ENCODE peak calls at places on chromosomes 6 and 20, in four cellular contexts. H is H1, T is GM12878, I is HepG2. R is an unnamed sample.

GRCh38 chr6:127606131-127606562 is 29.2 kb downstream of the C6orf58 start:
- DNase-seq in H (no peak), T (no peak), I (peak; percentile 44), R (no peak)

GRCh38 chr6:18823782-18824386 is 436.7 kb downstream of the RNF144B start:
- DNase-seq in T (no peak), I (peak; percentile 33), H (peak; percentile 58), R (peak; percentile 37)

GRCh38 chr20:58978351-58979190 is 2.5 kb upstream of the NELFCD start:
- DNase-seq in H (no peak), I (no peak), T (no peak), R (no peak)

GRCh38 chr20:58407201-58407873 is 18.3 kb downstream of the VAPB start:
- DNase-seq in T (no peak), H (no peak), I (no peak), R (peak; percentile 26)

GRCh38 chr6:120627612-120628011 is 706.7 kb downstream of the TBC1D32 start:
- DNase-seq in H (no peak), T (no peak), I (no peak), R (no peak)

GRCh38 chr6:148747493-148748160 is 797 bp downstream of the UST start:
- DNase-seq in H (peak; percentile 33), I (no peak), T (no peak), R (no peak)

GRCh38 chr6:96742702-96743101 is 94.6 kb downstream of the GPR63 start:
- DNase-seq in T (no peak), I (no peak), H (no peak), R (no peak)

GRCh38 chr6:144294016-144294415 is 8.9 kb downstream of the UTRN start:
- DNase-seq in H (no peak), T (no peak), I (no peak), R (no peak)

GRCh38 chr20:45343867-45344721 is 4.1 kb downstream of the SDC4 start:
- DNase-seq in T (no peak), H (no peak), I (peak; percentile 97), R (peak; percentile 35)

GRCh38 chr6:8066108-8066507 is 1.9 kb upstream of the BLOC1S5 start:
- DNase-seq in T (no peak), I (no peak), H (no peak), R (no peak)

GRCh38 chr6:7846971-7847818 is 63.4 kb downstream of the TXNDC5 start:
- DNase-seq in H (no peak), T (no peak), I (no peak), R (peak; percentile 31)

GRCh38 chr20:45450097-45450818 is 19.3 kb upstream of the WFDC2 start:
- DNase-seq in H (no peak), I (peak; percentile 66), T (no peak), R (peak; percentile 57)

DNA sequence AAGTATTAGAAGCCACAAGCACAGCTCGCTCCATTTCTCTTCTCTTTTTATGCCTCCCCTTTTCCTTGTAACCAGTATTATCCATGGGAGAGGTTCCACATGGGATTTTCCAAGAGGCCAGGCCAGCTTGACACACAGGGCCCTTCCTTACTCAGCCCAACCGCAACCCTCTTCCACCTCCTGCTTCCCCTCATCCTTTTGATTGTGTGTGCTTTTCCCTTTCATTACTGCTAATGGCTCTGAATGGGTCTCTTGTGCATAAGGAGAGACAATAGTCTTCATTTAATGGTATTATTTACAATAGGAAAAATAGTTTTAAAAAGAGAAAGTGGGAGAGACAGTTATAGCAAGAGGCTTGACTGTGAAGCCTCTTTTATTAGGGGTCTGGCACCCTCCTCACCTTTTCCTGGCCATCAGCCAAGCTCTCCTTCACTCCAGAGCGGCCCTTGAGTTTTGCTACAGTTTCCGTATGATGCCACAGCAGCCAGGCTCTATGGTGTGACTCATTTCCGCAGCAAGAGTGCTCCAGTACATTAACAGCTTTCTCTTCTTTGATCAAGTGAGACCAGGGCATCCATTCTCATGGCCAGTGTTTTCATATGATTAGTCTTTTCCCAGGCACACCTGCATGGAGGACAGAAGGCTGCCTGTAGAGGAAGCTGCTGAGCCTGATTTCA is 579.5 kb downstream of the TFAP2B start:
- DNase-seq in I (no peak), H (no peak), T (peak; percentile 24), R (no peak)
- TF ChIP-seq BRCA1 in I (no peak), H (no peak), T (no peak), R (no peak)

GRCh38 chr6:110140650-110141049 is 38.8 kb downstream of the WASF1 start:
- DNase-seq in H (no peak), T (no peak), I (no peak), R (no peak)
- TF ChIP-seq BRCA1 in H (no peak), T (no peak), I (no peak), R (no peak)

GRCh38 chr6:139625998-139626975 is 251.8 kb upstream of the CITED2 start:
- DNase-seq in T (no peak), I (peak; percentile 15), H (no peak), R (no peak)
- TF ChIP-seq BRCA1 in T (no peak), I (no peak), H (no peak), R (no peak)

DNA sequence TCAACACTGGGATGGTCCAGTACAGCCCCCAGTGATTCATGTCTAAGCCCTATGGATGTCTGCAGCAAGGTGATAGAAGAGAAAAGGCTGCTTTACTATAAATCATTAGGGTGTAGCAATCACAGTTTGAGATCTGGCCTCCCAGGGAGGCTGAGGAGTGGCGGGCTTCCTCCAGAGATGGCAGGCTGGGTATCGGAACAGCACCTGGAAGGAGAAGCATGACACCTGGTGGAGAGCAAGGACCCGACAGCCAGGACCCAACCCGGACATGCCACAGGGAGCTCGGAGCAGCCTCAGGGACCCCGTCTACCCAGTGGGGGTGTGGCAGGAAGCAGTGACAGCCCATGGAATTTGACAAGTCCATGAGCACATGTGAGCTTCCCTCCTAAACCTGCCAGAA is 114.8 kb upstream of the CD93 start:
- DNase-seq in T (no peak), I (peak; percentile 62), H (peak; percentile 34), R (peak; percentile 60)
- TF ChIP-seq BRCA1 in T (no peak), I (no peak), H (no peak), R (no peak)

DNA sequence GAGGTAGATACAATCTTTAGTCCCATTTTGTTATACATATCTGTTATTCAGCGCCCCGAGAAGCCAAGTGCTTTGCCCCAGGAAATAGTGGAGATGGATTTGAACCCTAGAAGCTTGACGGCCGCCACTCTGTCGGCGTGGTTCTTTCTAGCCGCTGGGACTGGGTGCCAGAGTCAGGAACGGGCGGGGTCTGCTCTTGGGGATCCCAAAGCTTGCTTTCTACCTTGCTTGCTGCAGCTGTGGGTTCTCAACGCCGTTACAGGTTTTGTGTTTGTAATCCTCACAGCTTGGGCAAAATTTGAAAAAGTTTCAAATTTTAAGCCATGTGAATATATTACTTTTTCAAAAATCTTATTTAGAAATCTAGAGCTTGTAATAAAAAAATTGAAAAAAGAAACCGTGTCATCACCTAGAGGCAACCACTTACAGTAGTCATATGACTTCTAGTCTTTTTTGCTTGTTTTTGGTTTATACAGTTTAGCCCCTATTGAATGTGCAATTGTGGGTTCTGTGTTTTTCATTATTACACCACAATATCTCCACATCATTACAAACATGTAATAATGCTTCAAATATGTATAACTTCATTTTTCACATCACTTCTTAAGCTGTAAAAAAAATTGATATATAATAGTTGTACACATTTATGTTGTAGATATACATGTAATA is 786 bp downstream of the DYNLRB1 start:
- DNase-seq in T (no peak), H (no peak), I (no peak), R (peak; percentile 41)
- TF ChIP-seq BRCA1 in T (no peak), H (no peak), I (no peak), R (no peak)

GRCh38 chr6:15023448-15023847 is 222.4 kb upstream of the JARID2 start:
- DNase-seq in I (no peak), T (peak; percentile 94), H (no peak), R (no peak)
- TF ChIP-seq BRCA1 in I (no peak), T (no peak), H (no peak), R (no peak)

GRCh38 chr6:21594427-21595264 is 1.1 kb downstream of the SOX4 start:
- DNase-seq in I (peak; percentile 29), H (no peak), T (no peak), R (peak; percentile 20)
- TF ChIP-seq BRCA1 in I (no peak), H (no peak), T (no peak), R (no peak)

R was measured in K562.